ENCODE peak calls at places on chromosomes 2 and 18, in six cellular contexts. One of them, this sample, is unnamed. For H3K4me1 and H3K36me3, the result is how much of the 10 kb centered on the place peaks cover.

GRCh38 chr18:43092539-43092938 is 22.9 kb downstream of the RIT2 start:
- DNase-seq in aorta: no peak
- DNase-seq in GM23248: no peak
- DNase-seq in cardiac muscle cell: no peak
- DNase-seq in psoas muscle: no peak
- DNase-seq in fibroblast of lung: no peak
- DNase-seq in this sample: no peak

GRCh38 chr2:144780983-144781382 is 261.1 kb upstream of the ZEB2 start:
- DNase-seq in aorta: no peak
- DNase-seq in psoas muscle: no peak
- DNase-seq in fibroblast of lung: peak
- DNase-seq in GM23248: peak
- DNase-seq in cardiac muscle cell: no peak
- DNase-seq in this sample: no peak

GRCh38 chr2:161199885-161200284 is 39.7 kb downstream of the TANK start:
- DNase-seq in GM23248: no peak
- DNase-seq in fibroblast of lung: no peak
- DNase-seq in psoas muscle: no peak
- DNase-seq in cardiac muscle cell: no peak
- DNase-seq in aorta: no peak
- DNase-seq in this sample: no peak

GRCh38 chr2:98070081-98070480 is 16.9 kb upstream of the VWA3B start:
- DNase-seq in psoas muscle: no peak
- DNase-seq in GM23248: no peak
- DNase-seq in fibroblast of lung: no peak
- DNase-seq in aorta: no peak
- DNase-seq in cardiac muscle cell: no peak
- DNase-seq in this sample: no peak

GRCh38 chr2:64750001-64750816 is 96.5 kb upstream of the SERTAD2 start:
- DNase-seq in fibroblast of lung: peak
- DNase-seq in psoas muscle: peak
- DNase-seq in cardiac muscle cell: peak
- DNase-seq in aorta: peak
- DNase-seq in GM23248: peak
- DNase-seq in this sample: no peak

GRCh38 chr2:159035790-159036411 is 67.5 kb downstream of the TANC1 start:
- DNase-seq in fibroblast of lung: peak
- DNase-seq in GM23248: peak
- DNase-seq in psoas muscle: no peak
- DNase-seq in cardiac muscle cell: peak
- DNase-seq in aorta: no peak
- DNase-seq in this sample: no peak

GRCh38 chr2:182133195-182133891 is 147.7 kb downstream of the PPP1R1C start:
- DNase-seq in GM23248: peak
- DNase-seq in cardiac muscle cell: no peak
- DNase-seq in psoas muscle: no peak
- DNase-seq in fibroblast of lung: peak
- DNase-seq in aorta: no peak
- DNase-seq in this sample: no peak

GRCh38 chr2:12950957-12951656 is 234.4 kb downstream of the TRIB2 start:
- DNase-seq in aorta: no peak
- DNase-seq in fibroblast of lung: peak
- DNase-seq in GM23248: peak
- DNase-seq in cardiac muscle cell: no peak
- DNase-seq in psoas muscle: no peak
- DNase-seq in this sample: peak

GRCh38 chr2:204743368-204743960 is 198.2 kb downstream of the PARD3B start:
- DNase-seq in psoas muscle: no peak
- DNase-seq in fibroblast of lung: no peak
- DNase-seq in aorta: no peak
- DNase-seq in GM23248: no peak
- DNase-seq in cardiac muscle cell: no peak
- DNase-seq in this sample: no peak

GRCh38 chr2:48227617-48228344 is 302.2 kb upstream of the STON1 start:
- DNase-seq in fibroblast of lung: no peak
- DNase-seq in aorta: no peak
- DNase-seq in psoas muscle: no peak
- DNase-seq in cardiac muscle cell: no peak
- DNase-seq in GM23248: no peak
- DNase-seq in this sample: no peak

GRCh38 chr2:557635-558301 is 119.4 kb downstream of the TMEM18 start:
- DNase-seq in aorta: peak
- DNase-seq in psoas muscle: no peak
- DNase-seq in cardiac muscle cell: no peak
- DNase-seq in GM23248: no peak
- DNase-seq in fibroblast of lung: no peak
- DNase-seq in this sample: no peak

GRCh38 chr2:104375206-104375605 is 478.7 kb upstream of the POU3F3 start:
- DNase-seq in cardiac muscle cell: no peak
- DNase-seq in GM23248: no peak
- DNase-seq in fibroblast of lung: no peak
- DNase-seq in psoas muscle: no peak
- DNase-seq in aorta: no peak
- DNase-seq in this sample: no peak

GRCh38 chr18:32735781-32736180 is 37.0 kb downstream of the KLHL14 start:
- DNase-seq in fibroblast of lung: peak
- DNase-seq in cardiac muscle cell: no peak
- DNase-seq in GM23248: peak
- DNase-seq in psoas muscle: no peak
- DNase-seq in aorta: no peak
- DNase-seq in this sample: no peak

GRCh38 chr18:68660355-68661183 is 54.3 kb downstream of the TMX3 start:
- DNase-seq in cardiac muscle cell: peak
- DNase-seq in aorta: no peak
- DNase-seq in psoas muscle: no peak
- DNase-seq in fibroblast of lung: peak
- DNase-seq in GM23248: peak
- DNase-seq in this sample: no peak

GRCh38 chr2:226524381-226524843 is 275.2 kb downstream of the IRS1 start:
- DNase-seq in GM23248: peak
- DNase-seq in psoas muscle: no peak
- DNase-seq in fibroblast of lung: peak
- DNase-seq in aorta: no peak
- DNase-seq in cardiac muscle cell: no peak
- DNase-seq in this sample: peak

GRCh38 chr2:203400805-203401585 is 72.8 kb downstream of the ABI2 start:
- DNase-seq in psoas muscle: no peak
- DNase-seq in aorta: no peak
- DNase-seq in cardiac muscle cell: no peak
- DNase-seq in fibroblast of lung: peak
- DNase-seq in GM23248: peak
- DNase-seq in this sample: no peak

GRCh38 chr2:202064206-202064880 is 8.7 kb upstream of the KIAA2012 start:
- DNase-seq in fibroblast of lung: peak
- DNase-seq in cardiac muscle cell: peak
- DNase-seq in aorta: peak
- DNase-seq in GM23248: peak
- DNase-seq in psoas muscle: no peak
- DNase-seq in this sample: no peak

DNA sequence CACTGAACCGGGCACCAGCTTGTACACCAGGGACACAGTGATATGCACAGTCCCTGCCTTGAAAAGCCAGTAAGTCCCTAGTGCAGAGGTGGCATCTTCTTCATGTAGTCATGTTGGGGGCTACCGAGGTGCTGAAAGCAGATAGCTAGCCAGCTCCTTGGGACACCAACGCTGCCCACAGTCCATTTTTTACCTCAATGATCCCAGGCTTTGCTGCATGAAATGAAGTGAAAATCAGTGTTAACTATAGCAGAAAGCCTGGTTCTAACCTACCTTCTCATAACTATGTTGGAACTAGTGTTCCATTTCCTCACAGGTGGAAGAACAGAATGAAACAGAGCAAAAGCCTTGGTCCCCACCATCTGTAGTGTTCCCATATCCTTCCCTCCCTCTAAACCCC is 66.6 kb upstream of the EML6 start:
- DNase-seq in GM23248: no peak
- DNase-seq in cardiac muscle cell: no peak
- DNase-seq in fibroblast of lung: no peak
- DNase-seq in psoas muscle: no peak
- DNase-seq in aorta: no peak
- DNase-seq in this sample: no peak
- H3K4me1 ChIP-seq in GM23248: under half
- H3K4me1 ChIP-seq in cardiac muscle cell: under half
- H3K4me1 ChIP-seq in fibroblast of lung: under half
- H3K4me1 ChIP-seq in psoas muscle: under half
- H3K4me1 ChIP-seq in aorta: under half
- H3K4me1 ChIP-seq in this sample: under half

GRCh38 chr18:12278153-12278764 is 24.1 kb downstream of the CIDEA start:
- DNase-seq in GM23248: peak
- DNase-seq in fibroblast of lung: no peak
- DNase-seq in aorta: no peak
- DNase-seq in cardiac muscle cell: no peak
- DNase-seq in psoas muscle: no peak
- DNase-seq in this sample: peak
- H3K4me3 ChIP-seq in GM23248: peak
- H3K4me3 ChIP-seq in fibroblast of lung: peak
- H3K4me3 ChIP-seq in aorta: peak
- H3K4me3 ChIP-seq in cardiac muscle cell: peak
- H3K4me3 ChIP-seq in psoas muscle: peak
- H3K4me3 ChIP-seq in this sample: peak

GRCh38 chr2:233907627-233908026 is 9.5 kb upstream of the TRPM8 start:
- DNase-seq in fibroblast of lung: no peak
- DNase-seq in psoas muscle: no peak
- DNase-seq in cardiac muscle cell: no peak
- DNase-seq in aorta: no peak
- DNase-seq in GM23248: no peak
- DNase-seq in this sample: no peak
- H3K36me3 ChIP-seq in fibroblast of lung: under half
- H3K36me3 ChIP-seq in psoas muscle: under half
- H3K36me3 ChIP-seq in cardiac muscle cell: under half
- H3K36me3 ChIP-seq in aorta: under half
- H3K36me3 ChIP-seq in GM23248: under half
- H3K36me3 ChIP-seq in this sample: under half

DNA sequence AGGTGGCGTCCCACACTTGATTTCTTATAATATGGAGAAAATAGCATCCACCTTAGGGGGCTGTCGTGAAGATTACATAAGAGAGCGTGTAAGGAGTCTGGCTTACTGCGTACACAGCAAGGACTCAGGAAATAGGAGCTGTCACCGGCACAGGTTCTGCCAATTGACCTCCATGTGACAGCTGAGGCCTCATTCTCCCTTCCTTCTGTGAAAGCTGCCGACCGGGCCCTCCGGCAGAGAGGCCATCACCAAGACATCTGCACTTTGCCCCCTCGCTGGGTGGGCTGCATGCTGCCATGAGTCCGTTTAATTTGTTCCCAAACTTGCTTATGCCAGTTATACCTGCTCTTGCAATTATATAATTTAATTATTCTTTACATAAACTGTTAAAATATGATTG is 27.7 kb downstream of the HS1BP3 start:
- DNase-seq in cardiac muscle cell: no peak
- DNase-seq in GM23248: no peak
- DNase-seq in fibroblast of lung: no peak
- DNase-seq in psoas muscle: peak
- DNase-seq in aorta: peak
- DNase-seq in this sample: no peak
- H3K4me1 ChIP-seq in cardiac muscle cell: under half
- H3K4me1 ChIP-seq in GM23248: under half
- H3K4me1 ChIP-seq in fibroblast of lung: under half
- H3K4me1 ChIP-seq in psoas muscle: under half
- H3K4me1 ChIP-seq in aorta: under half
- H3K4me1 ChIP-seq in this sample: under half

GRCh38 chr18:8367217-8367988 is 241.8 kb upstream of the RAB12 start:
- DNase-seq in GM23248: peak
- DNase-seq in psoas muscle: peak
- DNase-seq in cardiac muscle cell: peak
- DNase-seq in fibroblast of lung: peak
- DNase-seq in aorta: no peak
- DNase-seq in this sample: no peak
- H3K4me3 ChIP-seq in GM23248: peak
- H3K4me3 ChIP-seq in psoas muscle: peak
- H3K4me3 ChIP-seq in cardiac muscle cell: peak
- H3K4me3 ChIP-seq in fibroblast of lung: peak
- H3K4me3 ChIP-seq in aorta: no peak
- H3K4me3 ChIP-seq in this sample: no peak

DNA sequence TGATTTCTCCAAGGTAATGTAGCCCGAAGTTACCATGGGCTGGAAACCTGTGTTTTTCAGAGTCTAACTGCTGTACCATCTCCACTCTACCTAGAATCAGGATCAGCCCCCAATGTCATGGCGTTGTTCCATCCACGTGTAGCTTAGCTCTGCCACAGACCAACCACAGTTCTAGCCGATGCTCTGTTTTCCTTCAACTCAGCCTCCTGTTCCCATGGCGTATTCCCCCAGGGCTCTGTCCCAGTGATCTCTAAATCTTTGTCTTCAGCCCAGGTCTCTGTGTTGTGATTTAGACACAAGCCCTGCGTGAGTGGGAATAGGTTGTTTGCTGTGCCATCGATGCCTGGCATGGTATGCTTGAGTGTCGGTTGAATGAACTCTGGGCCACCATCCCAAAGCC is 53.4 kb downstream of the LPIN1 start:
- DNase-seq in fibroblast of lung: no peak
- DNase-seq in psoas muscle: no peak
- DNase-seq in aorta: no peak
- DNase-seq in cardiac muscle cell: no peak
- DNase-seq in GM23248: no peak
- DNase-seq in this sample: no peak
- H3K36me3 ChIP-seq in fibroblast of lung: under half
- H3K36me3 ChIP-seq in psoas muscle: half or more
- H3K36me3 ChIP-seq in aorta: under half
- H3K36me3 ChIP-seq in cardiac muscle cell: half or more
- H3K36me3 ChIP-seq in GM23248: under half
- H3K36me3 ChIP-seq in this sample: half or more

GRCh38 chr2:133334923-133335322 is 233.3 kb downstream of the NCKAP5 start:
- DNase-seq in psoas muscle: no peak
- DNase-seq in fibroblast of lung: peak
- DNase-seq in aorta: no peak
- DNase-seq in cardiac muscle cell: no peak
- DNase-seq in GM23248: no peak
- DNase-seq in this sample: no peak

GRCh38 chr2:133331437-133331836 is 236.8 kb downstream of the NCKAP5 start:
- DNase-seq in aorta: no peak
- DNase-seq in psoas muscle: no peak
- DNase-seq in cardiac muscle cell: no peak
- DNase-seq in fibroblast of lung: no peak
- DNase-seq in GM23248: no peak
- DNase-seq in this sample: no peak

GRCh38 chr2:133338224-133338623 is 230.0 kb downstream of the NCKAP5 start:
- DNase-seq in fibroblast of lung: peak
- DNase-seq in GM23248: peak
- DNase-seq in cardiac muscle cell: no peak
- DNase-seq in aorta: no peak
- DNase-seq in psoas muscle: no peak
- DNase-seq in this sample: no peak

DNA sequence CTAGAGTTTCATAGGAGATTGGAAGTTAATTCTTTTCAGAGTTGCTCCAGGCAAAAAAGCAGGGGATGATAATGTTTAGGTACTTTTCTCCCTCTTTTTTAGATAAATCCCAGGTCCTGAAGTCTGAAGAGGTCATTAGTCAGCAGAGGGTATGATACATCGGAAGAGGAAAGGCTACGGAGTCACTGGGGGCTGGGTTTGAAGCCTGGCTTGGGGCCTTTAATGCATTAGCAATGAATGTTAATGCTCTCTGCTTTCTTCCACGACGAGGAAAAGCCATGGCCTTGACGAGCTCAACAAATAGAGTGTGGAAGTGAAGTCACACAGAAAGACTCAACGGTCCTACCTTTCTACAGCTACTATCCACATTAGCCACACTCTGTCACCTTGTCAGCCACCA is 235.1 kb downstream of the NCKAP5 start:
- DNase-seq in psoas muscle: no peak
- DNase-seq in cardiac muscle cell: no peak
- DNase-seq in GM23248: peak
- DNase-seq in fibroblast of lung: peak
- DNase-seq in aorta: no peak
- DNase-seq in this sample: no peak
- H3K4me1 ChIP-seq in psoas muscle: under half
- H3K4me1 ChIP-seq in cardiac muscle cell: under half
- H3K4me1 ChIP-seq in GM23248: under half
- H3K4me1 ChIP-seq in fibroblast of lung: under half
- H3K4me1 ChIP-seq in aorta: under half
- H3K4me1 ChIP-seq in this sample: under half

This sample was measured in SJSA1.